ENCODE peak calls at places on chromosomes 1 and 21, in four cellular contexts. One of them, this sample, is unnamed.

GRCh38 chr1:244662604-244663003 is 9.7 kb downstream of the DESI2 start:
- DNase-seq in IMR-90: no peak
- DNase-seq in H9: no peak
- DNase-seq in H1: no peak
- DNase-seq in this sample: peak; percentile 12

GRCh38 chr1:157878059-157878458 is 36.5 kb upstream of the CD5L start:
- DNase-seq in IMR-90: peak; percentile 35
- DNase-seq in H9: peak; percentile 30
- DNase-seq in H1: peak; percentile 10
- DNase-seq in this sample: peak; percentile 77

GRCh38 chr21:45279446-45280177 is 8.1 kb downstream of the POFUT2 start:
- DNase-seq in IMR-90: no peak
- DNase-seq in H9: peak; percentile 17
- DNase-seq in H1: no peak
- DNase-seq in this sample: no peak

GRCh38 chr1:33045246-33045645 is 8.6 kb upstream of the AK2 start:
- DNase-seq in IMR-90: no peak
- DNase-seq in H9: peak; percentile 36
- DNase-seq in H1: no peak
- DNase-seq in this sample: no peak

GRCh38 chr1:186463511-186463910 is 2.6 kb upstream of the PDC start:
- DNase-seq in IMR-90: no peak
- DNase-seq in H9: peak; percentile 29
- DNase-seq in H1: no peak
- DNase-seq in this sample: peak; percentile 58

GRCh38 chr1:180778782-180779398 is 133.8 kb upstream of the KIAA1614 start:
- DNase-seq in IMR-90: no peak
- DNase-seq in H9: peak; percentile 33
- DNase-seq in H1: no peak
- DNase-seq in this sample: peak; percentile 46

GRCh38 chr1:117615474-117615873 is 9.6 kb downstream of the TENT5C start:
- DNase-seq in IMR-90: no peak
- DNase-seq in H9: no peak
- DNase-seq in H1: no peak
- DNase-seq in this sample: no peak

GRCh38 chr1:223320959-223321358 is 43.0 kb downstream of the SUSD4 start:
- DNase-seq in IMR-90: no peak
- DNase-seq in H9: no peak
- DNase-seq in H1: no peak
- DNase-seq in this sample: no peak

GRCh38 chr1:43276673-43277072 is 6.9 kb downstream of the TMEM125 start:
- DNase-seq in IMR-90: no peak
- DNase-seq in H9: peak; percentile 10
- DNase-seq in H1: no peak
- DNase-seq in this sample: no peak

GRCh38 chr1:167910530-167910929 is 3.4 kb downstream of the ADCY10 start:
- DNase-seq in IMR-90: no peak
- DNase-seq in H9: no peak
- DNase-seq in H1: no peak
- DNase-seq in this sample: no peak

GRCh38 chr1:8109226-8109625 is 83.1 kb upstream of the ERRFI1 start:
- DNase-seq in IMR-90: no peak
- DNase-seq in H9: no peak
- DNase-seq in H1: no peak
- DNase-seq in this sample: no peak

GRCh38 chr1:47927165-47927564 is 70.0 kb downstream of the TRABD2B start:
- DNase-seq in IMR-90: no peak
- DNase-seq in H9: no peak
- DNase-seq in H1: no peak
- DNase-seq in this sample: no peak

GRCh38 chr1:20102875-20103274 is 16.5 kb downstream of the PLA2G2D start:
- DNase-seq in IMR-90: peak; percentile 81
- DNase-seq in H9: no peak
- DNase-seq in H1: no peak
- DNase-seq in this sample: no peak

GRCh38 chr1:231507476-231508355 is 20.8 kb upstream of the TSNAX start:
- DNase-seq in IMR-90: no peak
- DNase-seq in H9: no peak
- DNase-seq in H1: no peak
- DNase-seq in this sample: no peak

GRCh38 chr1:147579532-147580199 is 38.4 kb downstream of the BCL9 start:
- DNase-seq in IMR-90: peak; percentile 80
- DNase-seq in H9: no peak
- DNase-seq in H1: no peak
- DNase-seq in this sample: no peak

GRCh38 chr1:59431566-59432294 is 134.8 kb downstream of the FGGY start:
- DNase-seq in IMR-90: no peak
- DNase-seq in H9: no peak
- DNase-seq in H1: no peak
- DNase-seq in this sample: peak; percentile 26

GRCh38 chr1:167627865-167628641 is 2.0 kb upstream of the RCSD1 start:
- DNase-seq in IMR-90: no peak
- DNase-seq in H9: no peak
- DNase-seq in H1: no peak
- DNase-seq in this sample: peak; percentile 67

GRCh38 chr21:18138507-18138906 is 106.1 kb upstream of the CHODL start:
- DNase-seq in IMR-90: no peak
- DNase-seq in H9: no peak
- DNase-seq in H1: no peak
- DNase-seq in this sample: no peak

DNA sequence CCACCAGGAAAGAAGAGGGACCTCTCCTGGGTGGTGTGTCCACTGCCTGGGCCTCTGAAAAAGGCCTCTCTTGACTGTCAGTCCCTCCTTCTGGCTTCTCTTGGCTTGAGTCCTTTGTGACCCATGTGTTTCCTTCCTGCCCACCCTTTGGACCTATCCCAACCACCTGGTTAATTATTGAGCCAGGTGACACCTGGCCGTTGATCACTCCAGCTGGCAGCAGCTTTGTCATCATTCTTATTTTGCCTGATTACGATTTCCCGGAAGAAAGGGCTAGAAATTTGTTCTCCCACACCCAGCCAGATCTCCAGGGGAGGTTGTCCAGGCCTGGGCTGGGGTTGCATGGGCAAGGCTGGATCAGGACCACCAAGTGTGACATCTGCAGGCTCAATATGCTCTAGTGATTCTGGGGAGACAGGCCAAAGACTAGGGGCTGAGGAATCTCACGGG is 24.8 kb downstream of the CSF1 start:
- DNase-seq in IMR-90: no peak
- DNase-seq in H9: no peak
- DNase-seq in H1: no peak
- DNase-seq in this sample: no peak
- H3K56ac ChIP-seq in IMR-90: no peak overlapping the region
- H3K56ac ChIP-seq in H9: no peak overlapping the region
- H3K56ac ChIP-seq in H1: no peak overlapping the region
- H3K56ac ChIP-seq in this sample: no peak overlapping the region

DNA sequence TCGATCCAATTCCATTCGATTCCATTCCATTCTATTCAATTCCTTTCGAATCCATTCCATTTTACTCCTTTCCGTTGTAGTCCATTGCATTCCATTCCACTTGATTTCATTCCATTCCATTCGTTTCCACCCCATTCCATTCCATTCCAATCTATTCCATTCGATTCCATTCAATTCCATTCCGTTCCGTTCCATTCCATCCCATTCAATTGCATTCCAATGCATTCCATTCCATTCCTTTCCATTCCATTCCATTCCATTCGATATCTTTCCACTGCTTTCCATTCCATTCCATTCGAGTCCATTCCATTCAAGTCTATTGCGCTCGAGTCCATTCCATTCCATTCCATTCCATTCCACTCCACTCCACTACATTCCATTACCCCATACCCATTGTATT is 2568.7 kb upstream of the TPTE start:
- DNase-seq in IMR-90: no peak
- DNase-seq in H9: no peak
- DNase-seq in H1: no peak
- DNase-seq in this sample: no peak
- H3K56ac ChIP-seq in IMR-90: no peak overlapping the region
- H3K56ac ChIP-seq in H9: no peak overlapping the region
- H3K56ac ChIP-seq in H1: no peak overlapping the region
- H3K56ac ChIP-seq in this sample: no peak overlapping the region

GRCh38 chr1:196997428-196997827 is 20.1 kb downstream of the CFHR5 start:
- DNase-seq in IMR-90: peak; percentile 56
- DNase-seq in H9: no peak
- DNase-seq in H1: no peak
- DNase-seq in this sample: peak; percentile 9

GRCh38 chr1:197003132-197003531 is 25.8 kb downstream of the CFHR5 start:
- DNase-seq in IMR-90: no peak
- DNase-seq in H9: no peak
- DNase-seq in H1: no peak
- DNase-seq in this sample: no peak

DNA sequence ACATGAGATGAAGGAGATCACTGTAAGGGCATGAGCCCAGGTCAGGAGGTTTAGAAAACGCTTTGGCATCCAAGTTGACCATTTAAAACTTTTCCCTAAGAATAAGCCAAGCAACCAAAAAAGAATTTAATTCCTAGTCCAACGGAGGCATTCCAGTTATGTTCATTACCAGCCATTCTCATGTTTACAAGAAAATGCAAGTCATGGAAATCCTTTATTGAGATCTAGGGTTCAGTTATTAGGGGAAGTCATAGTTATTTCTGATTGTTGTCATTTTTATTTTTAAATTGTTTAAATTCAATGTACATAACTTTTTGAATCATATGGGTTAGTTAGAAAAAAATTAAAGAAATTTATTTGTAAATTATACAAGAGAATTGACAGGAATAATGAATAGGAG is 24.5 kb downstream of the CFHR5 start:
- DNase-seq in IMR-90: no peak
- DNase-seq in H9: no peak
- DNase-seq in H1: no peak
- DNase-seq in this sample: no peak
- H3K56ac ChIP-seq in IMR-90: no peak overlapping the region
- H3K56ac ChIP-seq in H9: no peak overlapping the region
- H3K56ac ChIP-seq in H1: no peak overlapping the region
- H3K56ac ChIP-seq in this sample: no peak overlapping the region

DNA sequence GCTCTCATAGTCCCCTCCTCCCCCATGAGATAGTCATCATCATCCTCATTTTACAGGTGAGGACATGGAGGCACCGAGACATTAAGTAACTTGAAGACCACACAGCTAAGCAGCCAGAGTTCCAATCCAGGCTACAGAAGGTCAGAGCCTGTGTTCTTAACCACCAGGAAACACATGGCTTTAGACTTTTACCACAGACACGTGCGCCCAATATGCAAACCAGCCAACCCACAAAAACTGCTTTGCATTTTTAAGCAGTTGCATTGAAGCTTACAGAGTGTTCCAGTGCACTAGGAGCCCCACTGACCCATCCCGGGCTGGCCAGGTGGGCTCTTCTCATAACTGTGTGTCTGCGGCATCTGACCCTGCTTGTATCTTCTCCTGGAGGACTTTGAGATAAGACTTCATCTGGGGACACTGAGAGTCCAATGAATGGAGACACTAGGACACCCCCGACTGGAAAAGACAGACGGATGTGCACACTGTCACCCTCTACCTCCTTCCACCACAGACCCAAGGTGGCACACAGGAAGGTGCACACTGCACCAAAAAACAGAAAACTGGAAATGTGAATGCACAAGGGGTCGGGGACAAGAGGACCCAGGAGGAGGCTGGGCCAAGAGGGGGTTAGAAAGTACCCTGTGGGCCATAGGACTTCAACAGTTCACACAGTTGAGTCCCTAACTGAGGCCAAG is 56.4 kb downstream of the ETS2 start:
- DNase-seq in IMR-90: no peak
- DNase-seq in H9: no peak
- DNase-seq in H1: no peak
- DNase-seq in this sample: no peak
- H3K56ac ChIP-seq in IMR-90: no peak overlapping the region
- H3K56ac ChIP-seq in H9: no peak overlapping the region
- H3K56ac ChIP-seq in H1: no peak overlapping the region
- H3K56ac ChIP-seq in this sample: no peak overlapping the region

GRCh38 chr1:18970358-18970757 is 13.9 kb upstream of the IFFO2 start:
- DNase-seq in IMR-90: no peak
- DNase-seq in H9: no peak
- DNase-seq in H1: no peak
- DNase-seq in this sample: no peak

GRCh38 chr1:18970762-18971161 is 14.3 kb upstream of the IFFO2 start:
- DNase-seq in IMR-90: no peak
- DNase-seq in H9: no peak
- DNase-seq in H1: no peak
- DNase-seq in this sample: no peak

GRCh38 chr1:18963968-18964367 is 7.5 kb upstream of the IFFO2 start:
- DNase-seq in IMR-90: no peak
- DNase-seq in H9: no peak
- DNase-seq in H1: no peak
- DNase-seq in this sample: no peak

GRCh38 chr1:18965206-18966173 is 9.0 kb upstream of the IFFO2 start:
- DNase-seq in IMR-90: peak; percentile 59
- DNase-seq in H9: peak; percentile 59
- DNase-seq in H1: peak; percentile 75
- DNase-seq in this sample: peak; percentile 99

DNA sequence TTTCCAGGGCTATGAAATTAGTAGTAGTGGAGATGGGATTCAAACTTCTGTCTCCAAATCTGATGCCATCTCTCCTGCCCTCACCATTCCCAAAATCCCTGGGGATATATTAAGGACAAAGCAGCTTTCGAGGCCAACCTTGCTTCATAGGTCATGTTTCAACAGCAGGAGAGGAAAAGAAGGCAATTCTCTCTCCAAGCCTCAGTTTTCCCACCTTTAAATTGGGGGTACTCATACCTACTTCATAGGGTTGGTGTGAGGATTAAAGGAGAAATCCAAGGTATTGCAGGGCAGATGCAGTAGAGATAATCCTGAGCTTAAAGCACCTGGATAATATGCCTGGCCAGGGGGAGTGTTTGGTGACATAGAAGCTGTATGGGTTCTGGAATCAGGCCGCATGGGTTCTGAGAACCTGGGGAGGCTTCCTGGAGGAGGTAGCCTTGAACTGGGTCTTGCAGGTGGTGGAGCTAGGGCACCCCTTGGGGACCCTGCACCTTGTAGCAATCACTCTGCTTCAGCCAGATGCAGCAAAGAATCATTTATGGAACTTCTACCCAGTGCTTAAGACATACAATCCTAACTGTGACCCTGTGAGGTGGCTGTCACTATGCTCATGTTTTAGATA is 10.7 kb upstream of the IFFO2 start:
- DNase-seq in IMR-90: no peak
- DNase-seq in H9: no peak
- DNase-seq in H1: no peak
- DNase-seq in this sample: no peak
- H3K56ac ChIP-seq in IMR-90: no peak overlapping the region
- H3K56ac ChIP-seq in H9: no peak overlapping the region
- H3K56ac ChIP-seq in H1: no peak overlapping the region
- H3K56ac ChIP-seq in this sample: no peak overlapping the region